ENCODE peak calls at places on chromosomes 5 and 9, in five cellular contexts. One of them, this sample, is unnamed.
A peak's percentile ranks its signal among the peaks of the same experiment; 100 is the strongest.

GRCh38 chr5:137315534-137316345 is 183.4 kb downstream of the SPOCK1 start:
- DNase-seq in AG04450: no peak
- DNase-seq in left lung: no peak
- DNase-seq in A549: no peak
- DNase-seq in fibroblast of the aortic adventitia: no peak
- DNase-seq in this sample: no peak

GRCh38 chr9:35680331-35681105 is 6.8 kb downstream of the CA9 start:
- DNase-seq in AG04450: no peak
- DNase-seq in left lung: no peak
- DNase-seq in A549: no peak
- DNase-seq in fibroblast of the aortic adventitia: peak; percentile 22
- DNase-seq in this sample: peak; percentile 46

GRCh38 chr5:7802855-7803254 is 48.1 kb downstream of the CFAP90 start:
- DNase-seq in AG04450: no peak
- DNase-seq in left lung: no peak
- DNase-seq in A549: no peak
- DNase-seq in fibroblast of the aortic adventitia: no peak
- DNase-seq in this sample: no peak

GRCh38 chr9:133099726-133100517 is 21.1 kb downstream of the RALGDS start:
- DNase-seq in AG04450: no peak
- DNase-seq in left lung: peak; percentile 22
- DNase-seq in A549: no peak
- DNase-seq in fibroblast of the aortic adventitia: no peak
- DNase-seq in this sample: no peak

GRCh38 chr9:97722331-97722730 is 25.2 kb upstream of the XPA start:
- DNase-seq in AG04450: no peak
- DNase-seq in left lung: no peak
- DNase-seq in A549: no peak
- DNase-seq in fibroblast of the aortic adventitia: no peak
- DNase-seq in this sample: no peak

GRCh38 chr5:45737153-45737552 is 41.0 kb upstream of the HCN1 start:
- DNase-seq in AG04450: no peak
- DNase-seq in left lung: no peak
- DNase-seq in A549: no peak
- DNase-seq in fibroblast of the aortic adventitia: no peak
- DNase-seq in this sample: no peak

GRCh38 chr5:178394074-178394473 is 161.5 kb upstream of the PHYKPL start:
- DNase-seq in AG04450: no peak
- DNase-seq in left lung: no peak
- DNase-seq in A549: no peak
- DNase-seq in fibroblast of the aortic adventitia: no peak
- DNase-seq in this sample: no peak

GRCh38 chr9:14127656-14128055 is 186.3 kb downstream of the NFIB start:
- DNase-seq in AG04450: no peak
- DNase-seq in left lung: no peak
- DNase-seq in A549: no peak
- DNase-seq in fibroblast of the aortic adventitia: peak; percentile 37
- DNase-seq in this sample: no peak

GRCh38 chr5:106940986-106941385 is 729.8 kb downstream of the EFNA5 start:
- DNase-seq in AG04450: no peak
- DNase-seq in left lung: no peak
- DNase-seq in A549: peak; percentile 33
- DNase-seq in fibroblast of the aortic adventitia: peak; percentile 2
- DNase-seq in this sample: no peak

GRCh38 chr9:87859137-87859536 is 23.5 kb upstream of the SPATA31E1 start:
- DNase-seq in AG04450: no peak
- DNase-seq in left lung: no peak
- DNase-seq in A549: no peak
- DNase-seq in fibroblast of the aortic adventitia: no peak
- DNase-seq in this sample: no peak

GRCh38 chr5:5622806-5623205 is 200.3 kb downstream of the ICE1 start:
- DNase-seq in AG04450: no peak
- DNase-seq in left lung: no peak
- DNase-seq in A549: no peak
- DNase-seq in fibroblast of the aortic adventitia: no peak
- DNase-seq in this sample: no peak

GRCh38 chr5:10842823-10843222 is 81.8 kb upstream of the DAP start:
- DNase-seq in AG04450: no peak
- DNase-seq in left lung: no peak
- DNase-seq in A549: no peak
- DNase-seq in fibroblast of the aortic adventitia: no peak
- DNase-seq in this sample: no peak

GRCh38 chr9:124776952-124777645 is at the start of gene OLFML2A:
- DNase-seq in AG04450: no peak
- DNase-seq in left lung: no peak
- DNase-seq in A549: peak; percentile 58
- DNase-seq in fibroblast of the aortic adventitia: no peak
- DNase-seq in this sample: no peak

GRCh38 chr5:179152941-179153340 is 92.8 kb downstream of the ZNF354C start:
- DNase-seq in AG04450: no peak
- DNase-seq in left lung: peak; percentile 28
- DNase-seq in A549: no peak
- DNase-seq in fibroblast of the aortic adventitia: no peak
- DNase-seq in this sample: no peak

GRCh38 chr9:122219856-122220672 is 8.7 kb downstream of the LHX6 start:
- DNase-seq in AG04450: no peak
- DNase-seq in left lung: no peak
- DNase-seq in A549: no peak
- DNase-seq in fibroblast of the aortic adventitia: peak; percentile 22
- DNase-seq in this sample: peak; percentile 12

GRCh38 chr9:2228132-2228531 is 213.0 kb downstream of the SMARCA2 start:
- DNase-seq in AG04450: no peak
- DNase-seq in left lung: no peak
- DNase-seq in A549: no peak
- DNase-seq in fibroblast of the aortic adventitia: no peak
- DNase-seq in this sample: peak; percentile 28

GRCh38 chr9:81430727-81431126 is 258.6 kb downstream of the TLE1 start:
- DNase-seq in AG04450: no peak
- DNase-seq in left lung: no peak
- DNase-seq in A549: no peak
- DNase-seq in fibroblast of the aortic adventitia: peak; percentile 15
- DNase-seq in this sample: no peak

GRCh38 chr9:16787724-16788123 is 82.7 kb downstream of the BNC2 start:
- DNase-seq in AG04450: no peak
- DNase-seq in left lung: no peak
- DNase-seq in A549: no peak
- DNase-seq in fibroblast of the aortic adventitia: peak; percentile 31
- DNase-seq in this sample: no peak

GRCh38 chr9:4517274-4517673 is 27.0 kb downstream of the SLC1A1 start:
- DNase-seq in AG04450: no peak
- DNase-seq in left lung: no peak
- DNase-seq in A549: no peak
- DNase-seq in fibroblast of the aortic adventitia: no peak
- DNase-seq in this sample: no peak

GRCh38 chr5:9108156-9108555 is 437.7 kb downstream of the SEMA5A start:
- DNase-seq in AG04450: no peak
- DNase-seq in left lung: no peak
- DNase-seq in A549: no peak
- DNase-seq in fibroblast of the aortic adventitia: no peak
- DNase-seq in this sample: no peak

GRCh38 chr5:44051591-44051990 is 337.6 kb downstream of the FGF10 start:
- DNase-seq in AG04450: no peak
- DNase-seq in left lung: no peak
- DNase-seq in A549: no peak
- DNase-seq in fibroblast of the aortic adventitia: no peak
- DNase-seq in this sample: no peak

GRCh38 chr5:66617223-66617861 is 21.1 kb downstream of the MAST4 start:
- DNase-seq in AG04450: no peak
- DNase-seq in left lung: no peak
- DNase-seq in A549: no peak
- DNase-seq in fibroblast of the aortic adventitia: no peak
- DNase-seq in this sample: no peak

GRCh38 chr9:111815200-111816070 is 20.7 kb upstream of the SHOC1 start:
- DNase-seq in AG04450: no peak
- DNase-seq in left lung: no peak
- DNase-seq in A549: no peak
- DNase-seq in fibroblast of the aortic adventitia: no peak
- DNase-seq in this sample: no peak

GRCh38 chr5:78568676-78569075 is 79.9 kb downstream of the LHFPL2 start:
- DNase-seq in AG04450: no peak
- DNase-seq in left lung: no peak
- DNase-seq in A549: no peak
- DNase-seq in fibroblast of the aortic adventitia: no peak
- DNase-seq in this sample: no peak

GRCh38 chr5:30918171-30918570 is 275.3 kb upstream of the CDH6 start:
- DNase-seq in AG04450: no peak
- DNase-seq in left lung: no peak
- DNase-seq in A549: no peak
- DNase-seq in fibroblast of the aortic adventitia: peak; percentile 27
- DNase-seq in this sample: no peak

GRCh38 chr5:122999947-123000563 is 36.5 kb downstream of the PPIC start:
- DNase-seq in AG04450: no peak
- DNase-seq in left lung: no peak
- DNase-seq in A549: peak; percentile 39
- DNase-seq in fibroblast of the aortic adventitia: peak; percentile 48
- DNase-seq in this sample: peak; percentile 21

GRCh38 chr5:10332301-10332700 is 21.2 kb upstream of the MARCHF6 start:
- DNase-seq in AG04450: no peak
- DNase-seq in left lung: no peak
- DNase-seq in A549: no peak
- DNase-seq in fibroblast of the aortic adventitia: no peak
- DNase-seq in this sample: no peak

GRCh38 chr9:6975198-6975597 is 217.4 kb downstream of the KDM4C start:
- DNase-seq in AG04450: no peak
- DNase-seq in left lung: no peak
- DNase-seq in A549: no peak
- DNase-seq in fibroblast of the aortic adventitia: peak; percentile 5
- DNase-seq in this sample: no peak

GRCh38 chr5:53877243-53877642 is 316.8 kb downstream of the NDUFS4 start:
- DNase-seq in AG04450: peak; percentile 32
- DNase-seq in left lung: no peak
- DNase-seq in A549: no peak
- DNase-seq in fibroblast of the aortic adventitia: peak; percentile 82
- DNase-seq in this sample: peak; percentile 36

GRCh38 chr9:98806394-98807069 is 938 bp upstream of the GALNT12 start:
- DNase-seq in AG04450: no peak
- DNase-seq in left lung: no peak
- DNase-seq in A549: no peak
- DNase-seq in fibroblast of the aortic adventitia: peak; percentile 56
- DNase-seq in this sample: peak; percentile 18

GRCh38 chr5:43008369-43009158 is 31.6 kb downstream of the ANXA2R start:
- DNase-seq in AG04450: peak; percentile 79
- DNase-seq in left lung: peak; percentile 91
- DNase-seq in A549: peak; percentile 84
- DNase-seq in fibroblast of the aortic adventitia: peak; percentile 91
- DNase-seq in this sample: peak; percentile 95
- TF ChIP-seq CTCF in AG04450: peak; percentile 7
- TF ChIP-seq CTCF in left lung: no peak
- TF ChIP-seq CTCF in A549: peak; percentile 34
- TF ChIP-seq CTCF in fibroblast of the aortic adventitia: peak; percentile 16
- TF ChIP-seq CTCF in this sample: no peak

GRCh38 chr5:16350816-16351215 is 114.8 kb downstream of the ZNF622 start:
- DNase-seq in AG04450: no peak
- DNase-seq in left lung: no peak
- DNase-seq in A549: no peak
- DNase-seq in fibroblast of the aortic adventitia: no peak
- DNase-seq in this sample: no peak

GRCh38 chr5:16346380-16346779 is 119.2 kb downstream of the ZNF622 start:
- DNase-seq in AG04450: no peak
- DNase-seq in left lung: no peak
- DNase-seq in A549: no peak
- DNase-seq in fibroblast of the aortic adventitia: no peak
- DNase-seq in this sample: no peak

GRCh38 chr5:16345454-16345853 is 120.1 kb downstream of the ZNF622 start:
- DNase-seq in AG04450: no peak
- DNase-seq in left lung: no peak
- DNase-seq in A549: no peak
- DNase-seq in fibroblast of the aortic adventitia: no peak
- DNase-seq in this sample: no peak
- TF ChIP-seq CTCF in AG04450: peak; percentile 8
- TF ChIP-seq CTCF in left lung: no peak
- TF ChIP-seq CTCF in A549: no peak
- TF ChIP-seq CTCF in fibroblast of the aortic adventitia: no peak
- TF ChIP-seq CTCF in this sample: no peak

GRCh38 chr5:138972836-138973235 is 97.7 kb upstream of the LRRTM2 start:
- DNase-seq in AG04450: no peak
- DNase-seq in left lung: no peak
- DNase-seq in A549: no peak
- DNase-seq in fibroblast of the aortic adventitia: no peak
- DNase-seq in this sample: no peak
- TF ChIP-seq CTCF in AG04450: no peak
- TF ChIP-seq CTCF in left lung: no peak
- TF ChIP-seq CTCF in A549: no peak
- TF ChIP-seq CTCF in fibroblast of the aortic adventitia: no peak
- TF ChIP-seq CTCF in this sample: no peak

GRCh38 chr5:73596705-73597328 is 29.2 kb upstream of the ARHGEF28 start:
- DNase-seq in AG04450: no peak
- DNase-seq in left lung: no peak
- DNase-seq in A549: peak; percentile 40
- DNase-seq in fibroblast of the aortic adventitia: peak; percentile 30
- DNase-seq in this sample: no peak
- TF ChIP-seq CTCF in AG04450: peak; percentile 47
- TF ChIP-seq CTCF in left lung: peak; percentile 39
- TF ChIP-seq CTCF in A549: peak; percentile 68
- TF ChIP-seq CTCF in fibroblast of the aortic adventitia: peak; percentile 51
- TF ChIP-seq CTCF in this sample: peak; percentile 57

DNA sequence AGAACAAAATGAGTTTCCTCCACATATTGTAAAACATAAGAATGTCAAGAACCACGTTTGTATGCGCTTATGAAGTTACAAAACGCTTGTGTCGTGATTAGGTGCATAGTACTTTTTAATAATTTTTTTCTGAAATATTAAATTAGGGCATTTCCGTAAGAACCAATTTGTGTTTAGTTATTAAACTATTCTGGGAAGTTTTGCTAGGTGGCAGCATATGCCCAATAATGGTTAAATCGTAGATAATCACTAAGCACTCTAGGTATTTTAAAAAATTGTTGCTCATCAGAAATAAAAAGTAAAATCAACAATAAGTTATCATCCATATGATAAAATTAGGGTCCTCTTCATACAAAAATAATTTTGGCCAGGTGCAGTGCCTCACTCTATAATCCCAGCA is 5.4 kb downstream of the SRFBP1 start:
- DNase-seq in AG04450: no peak
- DNase-seq in left lung: no peak
- DNase-seq in A549: no peak
- DNase-seq in fibroblast of the aortic adventitia: peak; percentile 83
- DNase-seq in this sample: peak; percentile 71
- TF ChIP-seq CTCF in AG04450: peak; percentile 48
- TF ChIP-seq CTCF in left lung: peak; percentile 25
- TF ChIP-seq CTCF in A549: peak; percentile 55
- TF ChIP-seq CTCF in fibroblast of the aortic adventitia: peak; percentile 49
- TF ChIP-seq CTCF in this sample: peak; percentile 49

GRCh38 chr5:151786468-151786867 is 14.7 kb downstream of the G3BP1 start:
- DNase-seq in AG04450: no peak
- DNase-seq in left lung: no peak
- DNase-seq in A549: no peak
- DNase-seq in fibroblast of the aortic adventitia: no peak
- DNase-seq in this sample: no peak
- TF ChIP-seq CTCF in AG04450: no peak
- TF ChIP-seq CTCF in left lung: no peak
- TF ChIP-seq CTCF in A549: no peak
- TF ChIP-seq CTCF in fibroblast of the aortic adventitia: peak; percentile 6
- TF ChIP-seq CTCF in this sample: no peak

DNA sequence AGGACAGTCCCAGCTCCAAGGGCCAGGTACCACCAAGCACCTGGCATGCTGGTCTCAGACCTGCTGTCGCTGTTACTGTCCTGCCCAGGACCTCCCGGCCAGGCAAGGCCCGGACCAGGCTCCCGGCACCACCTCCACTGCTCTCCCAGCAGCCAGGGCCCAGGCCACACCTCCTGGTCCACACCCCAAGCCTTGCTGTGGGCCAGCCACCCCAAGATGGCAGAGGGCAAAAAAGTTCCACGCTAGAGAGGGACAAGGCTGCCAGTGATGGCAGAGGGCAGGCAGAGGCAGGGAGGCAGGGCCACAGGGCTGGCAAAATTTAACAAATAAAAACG is 1.1 kb downstream of the DNLZ start:
- DNase-seq in AG04450: no peak
- DNase-seq in left lung: no peak
- DNase-seq in A549: no peak
- DNase-seq in fibroblast of the aortic adventitia: peak; percentile 20
- DNase-seq in this sample: no peak
- TF ChIP-seq CTCF in AG04450: no peak
- TF ChIP-seq CTCF in left lung: no peak
- TF ChIP-seq CTCF in A549: no peak
- TF ChIP-seq CTCF in fibroblast of the aortic adventitia: no peak
- TF ChIP-seq CTCF in this sample: no peak